ENCODE peak calls at places on chromosome 10, in five cellular contexts. Z is left ventricle myocardium inferior, C is WERI-Rb-1, O is fibroblast of lung, F is heart right ventricle. N is an unnamed sample.

GRCh38 chr10:113059001-113059780 is 109.1 kb downstream of the TCF7L2 start:
- DNase-seq in O (peak; percentile 87), C (no peak), Z (peak; percentile 28), F (no peak), N (no peak)

GRCh38 chr10:71726673-71727428 is 7.3 kb upstream of the C10orf105 start:
- DNase-seq in Z (no peak), F (no peak), O (no peak), C (no peak), N (no peak)

GRCh38 chr10:5136468-5137087 is 42.4 kb downstream of the AKR1C3 start:
- DNase-seq in Z (no peak), C (no peak), O (no peak), F (no peak), N (no peak)

GRCh38 chr10:113007343-113007771 is 57.3 kb downstream of the TCF7L2 start:
- DNase-seq in Z (no peak), O (no peak), F (no peak), C (no peak), N (no peak)

GRCh38 chr10:130924138-130924819 is 387.2 kb downstream of the TCERG1L start:
- DNase-seq in C (no peak), Z (no peak), O (no peak), F (no peak), N (peak; percentile 34)

GRCh38 chr10:17025444-17026295 is 103.9 kb downstream of the CUBN start:
- DNase-seq in O (peak; percentile 93), C (no peak), F (no peak), Z (no peak), N (peak; percentile 40)

GRCh38 chr10:57715233-57715632 is 552.5 kb downstream of the IPMK start:
- DNase-seq in C (no peak), O (no peak), Z (no peak), F (no peak), N (no peak)

GRCh38 chr10:116274141-116274861 is 1.3 kb upstream of the GFRA1 start:
- DNase-seq in O (peak; percentile 33), Z (peak; percentile 19), F (peak; percentile 15), C (peak; percentile 75), N (no peak)

GRCh38 chr10:60967854-60968484 is 24.0 kb upstream of the RHOBTB1 start:
- DNase-seq in F (no peak), Z (no peak), C (no peak), O (no peak), N (no peak)

GRCh38 chr10:70126700-70127395 is 5.8 kb downstream of the AIFM2 start:
- DNase-seq in F (no peak), C (no peak), Z (no peak), O (no peak), N (no peak)

GRCh38 chr10:86824151-86824550 is 67.7 kb downstream of the BMPR1A start:
- DNase-seq in Z (no peak), F (no peak), C (no peak), O (no peak), N (peak; percentile 45)

GRCh38 chr10:93039721-93040120 is 20.9 kb upstream of the CYP26C1 start:
- DNase-seq in F (no peak), Z (no peak), C (no peak), O (peak; percentile 59), N (peak; percentile 48)
- TF ChIP-seq CTCF in F (no peak), Z (peak; percentile 32), C (peak; percentile 51), O (peak; percentile 72), N (no peak)

GRCh38 chr10:31947144-31947926 is 18.7 kb upstream of the ARHGAP12 start:
- DNase-seq in C (no peak), O (peak; percentile 96), F (no peak), Z (no peak), N (peak; percentile 83)
- H3K27ac ChIP-seq in C (no peak overlapping the region), O (no peak overlapping the region), F (no peak overlapping the region), Z (peak overlapping the region; percentile 48), N (peak overlapping the region; percentile 72)

DNA sequence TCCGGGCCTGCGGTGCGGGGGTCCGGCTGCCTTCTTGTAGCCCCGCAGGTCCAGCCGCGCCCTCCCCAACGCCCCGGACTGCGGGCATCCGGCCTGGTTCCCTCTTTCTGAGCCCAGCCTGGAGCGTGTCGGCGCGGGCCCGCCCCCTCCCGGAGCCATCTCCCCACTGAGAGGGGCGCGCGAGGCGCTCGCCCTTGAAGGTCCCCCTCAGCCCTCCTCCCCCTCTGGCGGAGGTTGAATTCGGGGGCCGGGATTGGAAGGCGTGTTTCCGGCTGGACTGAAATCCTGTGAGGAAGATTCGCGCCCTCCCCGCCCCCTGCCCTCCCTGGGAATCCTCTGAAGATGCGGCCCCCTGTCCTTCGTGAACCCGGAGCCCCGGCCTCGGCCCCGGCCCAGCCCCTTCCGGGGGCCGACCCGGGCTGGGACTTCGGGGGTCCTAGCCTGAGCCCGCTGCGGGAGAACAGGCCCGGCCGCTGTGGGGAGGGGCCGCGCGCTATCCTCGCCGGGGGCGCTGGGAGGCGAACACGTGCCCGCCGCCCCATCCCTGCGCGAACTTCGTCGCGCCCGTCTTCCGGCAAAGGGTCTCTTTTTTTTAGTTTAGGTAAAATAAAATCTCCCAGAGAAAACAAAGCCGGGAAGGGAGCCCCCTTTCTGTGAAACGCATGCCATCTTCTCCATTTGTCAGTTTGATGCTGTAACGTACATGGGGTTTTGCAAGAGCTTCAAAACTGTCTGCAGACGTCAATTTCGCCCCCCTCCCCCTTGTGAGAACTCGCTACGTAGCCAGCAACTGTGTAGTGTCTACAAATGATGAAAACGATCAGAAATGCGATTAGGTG is 636 bp downstream of the PDCD4 start:
- DNase-seq in C (peak; percentile 93), F (peak; percentile 70), Z (peak; percentile 72), O (peak; percentile 93), N (peak; percentile 57)
- TF ChIP-seq CTCF in C (no peak), F (no peak), Z (peak; percentile 30), O (peak; percentile 26), N (no peak)

GRCh38 chr10:133007360-133007858 is 65.0 kb upstream of the CFAP46 start:
- DNase-seq in O (no peak), C (no peak), Z (no peak), F (peak; percentile 11), N (no peak)

GRCh38 chr10:133010095-133010837 is 67.9 kb upstream of the CFAP46 start:
- DNase-seq in O (no peak), F (peak; percentile 12), C (no peak), Z (no peak), N (no peak)

GRCh38 chr10:133009218-133009954 is 67.0 kb upstream of the CFAP46 start:
- DNase-seq in O (no peak), F (peak; percentile 72), Z (peak; percentile 81), C (no peak), N (peak; percentile 36)

GRCh38 chr10:133008196-133008595 is 65.8 kb upstream of the CFAP46 start:
- DNase-seq in F (no peak), C (no peak), O (no peak), Z (no peak), N (no peak)

GRCh38 chr10:133008736-133009135 is 66.4 kb upstream of the CFAP46 start:
- DNase-seq in O (no peak), Z (no peak), F (no peak), C (no peak), N (no peak)
- H3K27ac ChIP-seq in O (no peak overlapping the region), Z (peak overlapping the region; percentile 67), F (peak overlapping the region; percentile 60), C (no peak overlapping the region), N (peak overlapping the region; percentile 55)

DNA sequence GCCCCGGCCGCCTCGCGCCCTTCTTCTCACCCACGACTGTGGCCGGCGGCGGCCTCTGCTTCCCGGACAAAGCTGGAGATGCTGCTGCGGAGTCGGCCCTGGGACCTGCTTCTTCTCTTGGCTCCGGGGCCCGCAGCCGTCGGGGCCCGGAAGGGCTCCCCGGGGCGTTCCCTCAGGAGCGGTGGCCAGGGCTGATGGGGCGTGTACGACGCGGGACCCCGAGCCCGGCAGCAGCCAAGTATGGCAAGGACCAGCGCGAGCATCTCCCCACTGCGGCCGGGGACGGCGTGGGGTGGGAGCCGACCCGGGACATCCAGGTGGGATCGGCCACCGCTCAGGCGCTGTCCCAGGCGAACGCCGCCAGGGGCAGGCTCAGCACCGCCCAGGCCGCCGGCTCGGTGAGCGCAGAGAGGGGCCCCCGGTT is 27.6 kb upstream of the BMS1 start:
- DNase-seq in C (no peak), Z (no peak), F (no peak), O (no peak), N (no peak)
- TF ChIP-seq CTCF in C (peak; percentile 19), Z (peak; percentile 26), F (no peak), O (no peak), N (no peak)

GRCh38 chr10:102559764-102560163 is 56.0 kb downstream of the SUFU start:
- DNase-seq in C (no peak), Z (no peak), F (no peak), O (no peak), N (no peak)
- H3K27ac ChIP-seq in C (no peak overlapping the region), Z (no peak overlapping the region), F (no peak overlapping the region), O (no peak overlapping the region), N (no peak overlapping the region)

GRCh38 chr10:13831711-13832110 is 244.9 kb downstream of the PRPF18 start:
- DNase-seq in Z (no peak), C (no peak), F (no peak), O (peak; percentile 21), N (no peak)

GRCh38 chr10:13827418-13827817 is 240.7 kb downstream of the PRPF18 start:
- DNase-seq in Z (no peak), O (peak; percentile 57), C (no peak), F (no peak), N (no peak)

GRCh38 chr10:13829790-13830189 is 243.0 kb downstream of the PRPF18 start:
- DNase-seq in C (no peak), O (no peak), F (no peak), Z (no peak), N (no peak)

GRCh38 chr10:13834581-13835286 is 248.0 kb downstream of the PRPF18 start:
- DNase-seq in O (peak; percentile 61), F (peak; percentile 30), C (no peak), Z (no peak), N (no peak)

GRCh38 chr10:13830385-13830784 is 243.6 kb downstream of the PRPF18 start:
- DNase-seq in C (no peak), F (no peak), Z (no peak), O (no peak), N (no peak)
- TF ChIP-seq CTCF in C (no peak), F (no peak), Z (no peak), O (peak; percentile 18), N (no peak)